ENCODE peak calls at places on chromosomes 1 and 21, in five cellular contexts. G is astrocyte, W is breast epithelium, P is neural progenitor cell, M is body of pancreas. Z is an unnamed sample. For H3K4me1, the result is how much of the 10 kb centered on the place peaks cover.

GRCh38 chr1:107184888-107185287 is 44.0 kb downstream of the NTNG1 start:
- DNase-seq in G (no peak), W (no peak), P (no peak), M (no peak), Z (no peak)

GRCh38 chr1:24793762-24794161 is 48.5 kb downstream of the CLIC4 start:
- DNase-seq in G (peak), W (no peak), P (no peak), M (no peak), Z (no peak)

GRCh38 chr1:229669333-229669732 is 43.3 kb downstream of the URB2 start:
- DNase-seq in G (no peak), W (no peak), P (no peak), M (no peak), Z (no peak)

GRCh38 chr21:37225440-37225839 is 41.7 kb downstream of the VPS26C start:
- DNase-seq in G (no peak), W (no peak), P (no peak), M (no peak), Z (no peak)

GRCh38 chr1:196660912-196661311 is 9.1 kb downstream of the CFH start:
- DNase-seq in G (no peak), W (no peak), P (peak), M (peak), Z (no peak)

GRCh38 chr1:226549094-226549936 is 751 bp downstream of the STUM start:
- DNase-seq in G (no peak), W (no peak), P (peak), M (no peak), Z (no peak)

GRCh38 chr1:23393706-23394105 is 24.1 kb upstream of the ZNF436 start:
- DNase-seq in G (peak), W (no peak), P (no peak), M (peak), Z (no peak)

GRCh38 chr1:203084588-203085527 is 954 bp downstream of the MYOG start:
- DNase-seq in G (no peak), W (no peak), P (peak), M (no peak), Z (no peak)

GRCh38 chr1:29304025-29304684 is 67.8 kb downstream of the PTPRU start:
- DNase-seq in G (no peak), W (no peak), P (no peak), M (no peak), Z (no peak)

GRCh38 chr21:18161841-18162240 is 82.8 kb upstream of the CHODL start:
- DNase-seq in G (no peak), W (no peak), P (no peak), M (no peak), Z (no peak)

GRCh38 chr1:67367370-67368345 is 60.0 kb downstream of the IL12RB2 start:
- DNase-seq in G (no peak), W (no peak), P (no peak), M (peak), Z (no peak)

GRCh38 chr1:18957532-18958295 is 1.2 kb upstream of the IFFO2 start:
- DNase-seq in G (no peak), W (no peak), P (no peak), M (no peak), Z (no peak)

GRCh38 chr21:45001134-45002095 is 61.6 kb downstream of the SLX9 start:
- DNase-seq in G (peak), W (peak), P (no peak), M (no peak), Z (no peak)

GRCh38 chr1:7015022-7015421 is 229.8 kb downstream of the CAMTA1 start:
- DNase-seq in G (no peak), W (no peak), P (no peak), M (no peak), Z (no peak)

GRCh38 chr1:167726038-167726437 is 4.3 kb downstream of the MPZL1 start:
- DNase-seq in G (no peak), W (no peak), P (no peak), M (no peak), Z (no peak)

GRCh38 chr1:82515650-82516049 is 714.9 kb downstream of the ADGRL2 start:
- DNase-seq in G (no peak), W (no peak), P (no peak), M (no peak), Z (no peak)

GRCh38 chr21:31429500-31429899 is 85.4 kb upstream of the TIAM1 start:
- DNase-seq in G (no peak), W (no peak), P (no peak), M (no peak), Z (no peak)

GRCh38 chr1:202004711-202005110 is 5.7 kb upstream of the ELF3 start:
- DNase-seq in G (no peak), W (no peak), P (no peak), M (no peak), Z (no peak)

GRCh38 chr1:24762133-24762676 is 17.0 kb downstream of the CLIC4 start:
- DNase-seq in G (peak), W (no peak), P (no peak), M (no peak), Z (no peak)

GRCh38 chr1:4308826-4309225 is 345.6 kb upstream of the AJAP1 start:
- DNase-seq in G (no peak), W (no peak), P (no peak), M (no peak), Z (no peak)
- H3K4me1 ChIP-seq in G (under half), W (under half), P (under half), M (under half), Z (under half)

GRCh38 chr1:213070399-213070798 is 19.4 kb downstream of the RPS6KC1 start:
- DNase-seq in G (peak), W (no peak), P (no peak), M (peak), Z (peak)
- H3K4me3 ChIP-seq in G (no peak), W (no peak), P (no peak), M (no peak), Z (no peak)

DNA sequence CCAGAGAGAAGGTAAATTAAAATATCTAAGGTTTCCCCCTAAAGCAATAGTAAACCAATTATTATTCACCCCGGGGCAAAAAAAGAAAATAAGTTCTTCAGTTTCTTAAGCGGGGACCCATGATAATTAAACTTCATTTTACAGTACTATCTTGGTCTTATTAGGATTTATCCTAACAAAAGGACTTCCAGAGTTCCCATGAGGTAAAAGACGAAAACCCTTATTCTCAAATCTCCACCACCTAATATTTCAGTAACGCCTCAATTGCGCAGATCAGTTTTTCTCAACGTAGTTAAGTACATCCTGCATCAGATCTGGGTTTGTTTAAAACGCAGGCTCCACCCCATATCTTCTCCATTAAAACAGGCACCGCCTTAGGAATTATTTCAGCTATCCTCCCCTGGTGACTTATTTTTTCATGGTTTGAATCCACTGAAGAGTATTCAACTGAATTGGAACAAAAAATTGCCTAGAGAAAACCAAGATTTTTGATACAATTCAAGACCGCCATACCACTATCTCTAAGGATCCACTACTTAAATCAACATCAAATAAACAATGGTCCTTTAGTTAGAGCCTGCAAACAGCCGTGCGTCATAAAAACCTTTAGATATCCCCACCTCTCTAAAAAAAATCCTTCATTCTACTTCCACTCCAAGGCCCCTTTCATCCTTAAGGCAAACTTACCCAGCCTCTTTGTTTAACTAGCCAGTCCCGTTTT is 1.7 kb downstream of the MCL1 start:
- DNase-seq in G (no peak), W (no peak), P (no peak), M (no peak), Z (no peak)
- H3K4me1 ChIP-seq in G (under half), W (under half), P (under half), M (under half), Z (under half)

GRCh38 chr1:21593231-21593630 is 75.9 kb downstream of the RAP1GAP start:
- DNase-seq in G (no peak), W (no peak), P (no peak), M (no peak), Z (no peak)

GRCh38 chr1:21594935-21595897 is 73.9 kb downstream of the RAP1GAP start:
- DNase-seq in G (no peak), W (no peak), P (peak), M (peak), Z (peak)

GRCh38 chr1:21596628-21597027 is 72.5 kb downstream of the RAP1GAP start:
- DNase-seq in G (no peak), W (no peak), P (no peak), M (no peak), Z (no peak)

GRCh38 chr1:21596179-21596578 is 73.0 kb downstream of the RAP1GAP start:
- DNase-seq in G (no peak), W (no peak), P (no peak), M (no peak), Z (no peak)

DNA sequence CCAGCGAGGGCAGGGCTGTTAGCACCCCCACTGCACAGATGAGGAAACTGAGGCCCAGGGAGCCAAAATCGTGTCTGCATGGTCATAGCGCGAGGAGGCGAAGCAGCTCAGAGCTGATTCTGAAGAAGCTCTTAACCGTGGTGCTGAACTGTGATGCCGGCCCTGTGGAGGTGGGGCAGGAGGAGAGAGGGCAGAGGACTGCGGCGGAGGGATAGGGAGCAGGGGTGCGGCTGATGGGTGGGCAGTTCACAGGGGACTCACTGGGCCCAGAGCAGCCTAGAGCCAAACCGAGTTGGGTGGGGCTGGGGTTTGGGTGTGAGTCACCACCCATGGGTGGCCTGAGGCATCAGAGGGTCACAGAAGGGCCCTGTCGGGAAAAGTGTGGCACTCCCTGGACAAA is 74.7 kb downstream of the RAP1GAP start:
- DNase-seq in G (no peak), W (no peak), P (no peak), M (no peak), Z (no peak)
- H3K4me3 ChIP-seq in G (no peak), W (no peak), P (no peak), M (no peak), Z (no peak)

DNA sequence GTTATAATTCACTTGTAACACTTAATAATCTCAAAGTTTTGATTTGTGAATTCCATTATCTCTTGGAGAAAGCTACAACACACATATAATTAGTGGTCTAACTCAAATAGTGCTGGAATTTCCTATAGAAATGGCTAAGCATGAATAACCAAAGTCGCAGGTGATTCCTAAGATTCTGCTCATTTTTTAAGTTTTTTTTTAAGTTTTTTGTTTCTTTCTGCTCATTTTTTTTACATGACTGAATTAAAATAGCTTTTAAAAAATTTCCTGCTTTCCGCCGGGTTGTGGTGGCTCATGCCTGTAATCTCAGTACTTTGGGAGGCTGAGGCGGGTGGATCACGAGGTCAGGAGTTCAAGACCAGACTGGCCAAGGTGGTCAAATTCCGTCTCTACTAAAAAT is 90.4 kb downstream of the APP start:
- DNase-seq in G (no peak), W (no peak), P (no peak), M (no peak), Z (no peak)
- H3K4me1 ChIP-seq in G (under half), W (under half), P (under half), M (under half), Z (under half)

GRCh38 chr1:172383541-172383940 is 36.9 kb upstream of the C1orf105 start:
- DNase-seq in G (peak), W (no peak), P (no peak), M (no peak), Z (no peak)
- H3K4me3 ChIP-seq in G (no peak), W (no peak), P (no peak), M (no peak), Z (no peak)

GRCh38 chr1:33031506-33031905 is 5.2 kb downstream of the AK2 start:
- DNase-seq in G (no peak), W (no peak), P (no peak), M (no peak), Z (no peak)

GRCh38 chr1:33029921-33030320 is 6.8 kb downstream of the AK2 start:
- DNase-seq in G (no peak), W (no peak), P (no peak), M (no peak), Z (no peak)

GRCh38 chr1:33032126-33032869 is 4.4 kb downstream of the AK2 start:
- DNase-seq in G (no peak), W (no peak), P (no peak), M (no peak), Z (no peak)

GRCh38 chr1:33029209-33029608 is 7.5 kb downstream of the AK2 start:
- DNase-seq in G (no peak), W (no peak), P (no peak), M (no peak), Z (no peak)

GRCh38 chr1:33030575-33030974 is 6.1 kb downstream of the AK2 start:
- DNase-seq in G (no peak), W (no peak), P (no peak), M (no peak), Z (no peak)
- H3K4me1 ChIP-seq in G (under half), W (under half), P (under half), M (half or more), Z (under half)

Z was measured in effector memory CD4-positive, alpha-beta T cell.